ENCODE peak calls at places on chromosome 16, in six cellular contexts. Y is SK-N-SH, D is H1, W is GM12878, J is K562, P is Panc1. A is an unnamed sample. For H3K27me3, the result is how much of the 10 kb centered on the place peaks cover.

GRCh38 chr16:12661656-12662172 is 142.0 kb downstream of the CPPED1 start:
- DNase-seq in W (no peak), J (peak), D (peak), P (no peak), Y (no peak), A (peak)

GRCh38 chr16:35102780-35103403 is 1643.5 kb downstream of the TP53TG3F start:
- DNase-seq in W (no peak), D (no peak), J (peak), P (peak), Y (peak), A (no peak)

GRCh38 chr16:3027983-3028715 is 4.3 kb downstream of the THOC6 start:
- DNase-seq in J (peak), Y (peak), D (peak), W (peak), P (peak), A (peak)

GRCh38 chr16:89826531-89827382 is 1.5 kb upstream of the SPIRE2 start:
- DNase-seq in W (no peak), Y (no peak), D (no peak), J (no peak), P (no peak), A (no peak)

GRCh38 chr16:50185005-50185505 is 31.9 kb downstream of the TENT4B start:
- DNase-seq in P (no peak), W (no peak), Y (no peak), J (no peak), D (no peak), A (no peak)

GRCh38 chr16:77273-77806 is 685 bp upstream of the MPG start:
- DNase-seq in P (no peak), Y (peak), D (no peak), W (no peak), J (peak), A (no peak)

GRCh38 chr16:89924298-89924924 is 1.3 kb downstream of the TUBB3 start:
- DNase-seq in J (peak), Y (peak), D (peak), P (no peak), W (no peak), A (no peak)

GRCh38 chr16:67719778-67720144 is 645 bp upstream of the GFOD2 start:
- DNase-seq in P (no peak), J (peak), W (no peak), D (no peak), Y (peak), A (no peak)

GRCh38 chr16:64705443-64705842 is 416.4 kb downstream of the CDH11 start:
- DNase-seq in J (no peak), P (no peak), Y (no peak), D (no peak), W (no peak), A (no peak)

GRCh38 chr16:25126820-25127232 is 15.3 kb downstream of the LCMT1 start:
- DNase-seq in P (no peak), D (no peak), J (peak), Y (no peak), W (no peak), A (no peak)

GRCh38 chr16:52873997-52874500 is 178.6 kb downstream of the CHD9NB start:
- DNase-seq in P (no peak), D (peak), Y (no peak), J (no peak), W (no peak), A (no peak)

GRCh38 chr16:24319415-24319814 is 63.3 kb downstream of the CACNG3 start:
- DNase-seq in W (no peak), D (no peak), Y (no peak), P (no peak), J (no peak), A (no peak)

GRCh38 chr16:87995644-87996043 is 44.4 kb downstream of the BANP start:
- DNase-seq in W (no peak), J (no peak), Y (no peak), P (no peak), D (no peak), A (no peak)

GRCh38 chr16:67397451-67397801 is 4.1 kb upstream of the TPPP3 start:
- DNase-seq in Y (no peak), W (no peak), D (no peak), P (no peak), J (no peak), A (no peak)

GRCh38 chr16:21162661-21163151 is 4.2 kb downstream of the LDAF1 start:
- DNase-seq in W (no peak), J (no peak), P (no peak), Y (no peak), D (no peak), A (no peak)

GRCh38 chr16:89410794-89411309 is 79.5 kb downstream of the ANKRD11 start:
- DNase-seq in Y (peak), D (no peak), P (no peak), J (no peak), W (no peak), A (no peak)

GRCh38 chr16:83781-84615 is 6.0 kb downstream of the MPG start:
- DNase-seq in P (no peak), D (no peak), W (no peak), J (no peak), Y (no peak), A (no peak)

GRCh38 chr16:82703156-82703555 is 76.4 kb downstream of the CDH13 start:
- DNase-seq in Y (no peak), W (no peak), P (no peak), J (no peak), D (no peak), A (no peak)

GRCh38 chr16:70740919-70741778 is 55.3 kb upstream of the MTSS2 start:
- DNase-seq in D (no peak), W (no peak), J (no peak), P (no peak), Y (no peak), A (no peak)

GRCh38 chr16:88014201-88014781 is 63.1 kb downstream of the BANP start:
- DNase-seq in W (no peak), P (no peak), Y (no peak), J (no peak), D (no peak), A (no peak)

GRCh38 chr16:60230666-60231065 is 1496.5 kb upstream of the GOT2 start:
- DNase-seq in Y (no peak), D (no peak), W (no peak), P (no peak), J (no peak), A (no peak)

GRCh38 chr16:14278749-14279148 is 207.6 kb downstream of the MRTFB start:
- DNase-seq in Y (no peak), P (no peak), W (no peak), J (no peak), D (no peak), A (no peak)

GRCh38 chr16:66130296-66130910 is 236.1 kb upstream of the CDH5 start:
- DNase-seq in W (no peak), J (no peak), P (no peak), D (no peak), Y (no peak), A (no peak)

GRCh38 chr16:51683882-51684281 is 532.8 kb upstream of the SALL1 start:
- DNase-seq in D (no peak), J (no peak), Y (peak), W (no peak), P (no peak), A (no peak)

GRCh38 chr16:57380671-57381462 is 8.6 kb downstream of the CX3CL1 start:
- DNase-seq in D (no peak), W (no peak), P (no peak), Y (no peak), J (no peak), A (no peak)

GRCh38 chr16:85834741-85835140 is 35.2 kb downstream of the COX4I1 start:
- DNase-seq in P (no peak), W (no peak), J (no peak), D (no peak), Y (no peak), A (no peak)
- H3K27me3 ChIP-seq in P (under half), W (under half), J (under half), D (under half), Y (half or more), A (under half)

GRCh38 chr16:17556276-17557052 is 85.7 kb upstream of the XYLT1 start:
- DNase-seq in W (no peak), J (peak), Y (peak), D (peak), P (peak), A (peak)
- TF ChIP-seq SIN3A in W (no peak), J (no peak), Y (no peak), D (no peak), P (no peak), A (no peak)

GRCh38 chr16:86068722-86069121 is 169.8 kb downstream of the IRF8 start:
- DNase-seq in P (no peak), D (no peak), W (no peak), Y (no peak), J (no peak), A (no peak)
- H3K27me3 ChIP-seq in P (under half), D (under half), W (under half), Y (half or more), J (under half), A (under half)

GRCh38 chr16:11050536-11050935 is 106.2 kb downstream of the CLEC16A start:
- DNase-seq in D (no peak), P (no peak), W (no peak), J (no peak), Y (no peak), A (no peak)
- TF ChIP-seq SIN3A in D (no peak), P (no peak), W (no peak), J (no peak), Y (no peak), A (no peak)

A was measured in HCT116.